ENCODE peak calls at places on chromosomes 5 and 9, in eight cellular contexts. M is activated CD4-positive, CD25-positive, alpha-beta regulatory T cell; L is AG10803; K is activated T-cell treated with anti-CD3 and anti-CD28 coated beads for 24 hours; E is HEK293T; P is brain microvascular endothelial cell; U is MV-4-11; Y is endothelial cell. B is an unnamed sample.

GRCh38 chr5:64074533-64074932 is 91.1 kb upstream of the RNF180 start:
- DNase-seq in K (no peak), L (peak; percentile 18), U (no peak), E (peak; percentile 45), Y (peak; percentile 33), P (peak; percentile 34), M (no peak), B (peak; percentile 33)

GRCh38 chr9:114446036-114446435 is 58.3 kb upstream of the AKNA start:
- DNase-seq in P (peak; percentile 17), Y (no peak), L (peak; percentile 65), E (no peak), U (no peak), K (no peak), M (no peak), B (no peak)

GRCh38 chr5:134525687-134526482 is 415 bp downstream of the JADE2 start:
- DNase-seq in K (peak; percentile 43), U (peak; percentile 72), L (peak; percentile 81), Y (peak; percentile 56), M (no peak), E (peak; percentile 48), P (peak; percentile 73), B (peak; percentile 81)

GRCh38 chr9:4375424-4376195 is 75.7 kb upstream of the GLIS3 start:
- DNase-seq in P (peak; percentile 45), M (no peak), Y (no peak), K (no peak), U (peak; percentile 3), L (peak; percentile 83), E (peak; percentile 6), B (no peak)

GRCh38 chr5:91641730-91642350 is 258.7 kb upstream of the ARRDC3 start:
- DNase-seq in U (peak; percentile 7), Y (no peak), M (no peak), K (no peak), P (no peak), E (peak; percentile 9), L (peak; percentile 34), B (peak; percentile 16)

GRCh38 chr5:1183424-1184162 is 17.8 kb upstream of the SLC6A19 start:
- DNase-seq in L (no peak), U (no peak), P (no peak), E (no peak), Y (no peak), M (no peak), K (no peak), B (no peak)

GRCh38 chr5:532521-533242 is 8.4 kb upstream of the SLC9A3 start:
- DNase-seq in Y (no peak), U (no peak), K (no peak), M (no peak), L (no peak), P (no peak), E (no peak), B (no peak)

GRCh38 chr5:123156577-123157296 is 67.7 kb downstream of the PRDM6 start:
- DNase-seq in E (no peak), K (no peak), P (peak; percentile 56), Y (no peak), M (no peak), U (peak; percentile 2), L (peak; percentile 68), B (no peak)

GRCh38 chr9:28810375-28811075 is 1237.2 kb upstream of the C9orf72 start:
- DNase-seq in E (no peak), U (peak; percentile 21), K (no peak), Y (no peak), M (no peak), L (no peak), P (no peak), B (no peak)

GRCh38 chr5:90440644-90441043 is 31.1 kb upstream of the CETN3 start:
- DNase-seq in M (no peak), L (no peak), E (no peak), U (no peak), P (no peak), K (no peak), Y (no peak), B (no peak)

GRCh38 chr5:93831449-93831848 is 90.0 kb upstream of the POU5F2 start:
- DNase-seq in P (peak; percentile 80), M (no peak), K (no peak), Y (no peak), L (peak; percentile 87), E (no peak), U (no peak), B (no peak)

GRCh38 chr9:37747271-37747753 is 6.3 kb upstream of the TRMT10B start:
- DNase-seq in M (peak; percentile 14), Y (peak; percentile 67), U (peak; percentile 58), E (peak; percentile 83), P (peak; percentile 65), L (peak; percentile 67), K (peak; percentile 50), B (peak; percentile 77)

GRCh38 chr9:6355728-6356127 is 27.6 kb downstream of the TPD52L3 start:
- DNase-seq in E (no peak), L (peak; percentile 54), Y (no peak), U (peak; percentile 35), M (no peak), P (peak; percentile 7), K (no peak), B (no peak)

GRCh38 chr9:23464275-23464674 is 361.8 kb downstream of the ELAVL2 start:
- DNase-seq in M (no peak), E (no peak), Y (no peak), L (no peak), K (no peak), U (no peak), P (no peak), B (no peak)

GRCh38 chr9:128635266-128636023 is 21.2 kb downstream of the DYNC2I2 start:
- DNase-seq in Y (peak; percentile 71), U (no peak), M (no peak), P (peak; percentile 92), K (no peak), L (peak; percentile 97), E (peak; percentile 79), B (peak; percentile 77)

GRCh38 chr9:4116708-4117460 is 183.0 kb downstream of the GLIS3 start:
- DNase-seq in P (no peak), K (no peak), Y (no peak), M (no peak), L (peak; percentile 77), E (no peak), U (no peak), B (no peak)

GRCh38 chr5:149060325-149060724 is 2.5 kb downstream of the SH3TC2 start:
- DNase-seq in P (peak; percentile 54), U (peak; percentile 50), Y (no peak), L (peak; percentile 43), K (no peak), M (no peak), E (no peak), B (no peak)

GRCh38 chr5:174644918-174645317 is 79.5 kb upstream of the MSX2 start:
- DNase-seq in P (no peak), U (no peak), E (no peak), L (no peak), Y (no peak), K (no peak), M (no peak), B (no peak)

GRCh38 chr9:95511232-95511951 is 5.4 kb downstream of the PTCH1 start:
- DNase-seq in E (peak; percentile 40), P (peak; percentile 46), U (peak; percentile 26), L (peak; percentile 59), K (no peak), M (no peak), Y (no peak), B (peak; percentile 69)

GRCh38 chr9:124342946-124343485 is 72.2 kb downstream of the PSMB7 start:
- DNase-seq in P (peak; percentile 85), E (no peak), U (no peak), L (peak; percentile 89), K (no peak), M (no peak), Y (no peak), B (no peak)

GRCh38 chr5:132147663-132148062 is 74.1 kb downstream of the CSF2 start:
- DNase-seq in L (no peak), K (no peak), U (no peak), E (no peak), M (no peak), P (no peak), Y (no peak), B (no peak)

GRCh38 chr5:76579166-76579765 is 43.9 kb downstream of the F2RL2 start:
- DNase-seq in U (peak; percentile 39), L (peak; percentile 9), M (no peak), Y (no peak), P (no peak), E (no peak), K (no peak), B (no peak)

GRCh38 chr9:126705767-126706697 is 92.3 kb downstream of the LMX1B start:
- DNase-seq in U (peak; percentile 38), L (peak; percentile 25), P (peak; percentile 35), M (peak; percentile 78), K (peak; percentile 58), Y (peak; percentile 75), E (peak; percentile 76), B (peak; percentile 81)

B was measured in T47D.